ENCODE peak calls at places on chromosomes 11 and 22, in four cellular contexts. V is K562, T is HCT116, D is HepG2. Z is an unnamed sample.

GRCh38 chr22:23767673-23768548 is at the start of gene CHCHD10:
- DNase-seq in T (peak; percentile 60), V (peak; percentile 89), D (peak; percentile 75), Z (peak; percentile 18)

GRCh38 chr11:9092846-9093778 is 1.7 kb upstream of the SCUBE2 start:
- DNase-seq in V (no peak), T (no peak), D (no peak), Z (no peak)

GRCh38 chr11:32420937-32421532 is 14.3 kb downstream of the WT1 start:
- DNase-seq in T (no peak), V (peak; percentile 81), D (no peak), Z (no peak)

GRCh38 chr11:74037309-74037708 is 28.4 kb upstream of the UCP3 start:
- DNase-seq in T (peak; percentile 36), D (no peak), V (no peak), Z (no peak)

GRCh38 chr11:66188580-66188979 is 79.9 kb upstream of the RAB1B start:
- DNase-seq in T (no peak), D (no peak), V (peak; percentile 29), Z (no peak)

GRCh38 chr11:122706689-122707088 is 51.2 kb downstream of the UBASH3B start:
- DNase-seq in D (peak; percentile 77), T (no peak), V (no peak), Z (no peak)

GRCh38 chr11:20116825-20117224 is 43.5 kb downstream of the DBX1 start:
- DNase-seq in V (no peak), T (no peak), D (no peak), Z (no peak)

GRCh38 chr11:85423331-85423730 is 203.8 kb downstream of the DLG2 start:
- DNase-seq in T (no peak), D (no peak), V (no peak), Z (no peak)

GRCh38 chr22:21100149-21101032 is 54.6 kb downstream of the LRRC74B start:
- DNase-seq in V (no peak), D (no peak), T (no peak), Z (no peak)

GRCh38 chr22:41563051-41563711 is 2.4 kb downstream of the CSDC2 start:
- DNase-seq in D (peak; percentile 43), T (no peak), V (peak; percentile 55), Z (no peak)

GRCh38 chr11:14907411-14908213 is 15.6 kb upstream of the CYP2R1 start:
- DNase-seq in T (no peak), V (peak; percentile 62), D (peak; percentile 71), Z (no peak)

GRCh38 chr11:11246166-11246565 is 106.9 kb downstream of the CSNK2A3 start:
- DNase-seq in V (no peak), D (no peak), T (no peak), Z (no peak)

GRCh38 chr11:117498791-117499190 is 171.1 kb downstream of the CEP164 start:
- DNase-seq in V (no peak), D (no peak), T (no peak), Z (no peak)

GRCh38 chr11:102603091-102603490 is 22.0 kb downstream of the MMP20 start:
- DNase-seq in T (peak; percentile 92), D (peak; percentile 98), V (no peak), Z (no peak)

GRCh38 chr11:10625982-10626311 is 57.5 kb upstream of the LYVE1 start:
- DNase-seq in T (no peak), V (no peak), D (no peak), Z (no peak)

GRCh38 chr11:88315981-88316441 is 21.5 kb downstream of the CTSC start:
- DNase-seq in V (no peak), T (no peak), D (no peak), Z (no peak)

GRCh38 chr11:93727985-93728791 is 13.1 kb downstream of the TAF1D start:
- DNase-seq in V (no peak), T (no peak), D (no peak), Z (no peak)

GRCh38 chr22:39097098-39098020 is at the start of gene APOBEC3H:
- DNase-seq in T (peak; percentile 16), D (no peak), V (peak; percentile 43), Z (no peak)

GRCh38 chr22:20972014-20972797 is 5.2 kb downstream of the AIFM3 start:
- DNase-seq in V (peak; percentile 61), D (no peak), T (no peak), Z (no peak)

GRCh38 chr22:17552737-17553136 is 10.6 kb upstream of the SLC25A18 start:
- DNase-seq in T (no peak), V (no peak), D (no peak), Z (no peak)

GRCh38 chr22:17549655-17550054 is 13.6 kb upstream of the SLC25A18 start:
- DNase-seq in T (no peak), D (no peak), V (no peak), Z (no peak)

GRCh38 chr22:17548756-17549035 is 14.6 kb upstream of the SLC25A18 start:
- DNase-seq in V (no peak), D (no peak), T (no peak), Z (no peak)

GRCh38 chr22:17549183-17549582 is 14.1 kb upstream of the SLC25A18 start:
- DNase-seq in V (no peak), T (no peak), D (no peak), Z (no peak)

GRCh38 chr22:17547995-17548755 is 15.1 kb upstream of the SLC25A18 start:
- DNase-seq in D (no peak), V (peak; percentile 35), T (no peak), Z (no peak)
- TF ChIP-seq TCF7L2 in D (no peak), V (no peak), T (no peak), Z (no peak)

GRCh38 chr11:135008001-135008405 is 596.0 kb upstream of the B3GAT1 start:
- DNase-seq in V (no peak), T (no peak), D (no peak), Z (no peak)
- H3K4me1 ChIP-seq in V (no peaks in the 10 kb centered on the region), T (no peaks in the 10 kb centered on the region), D (no peaks in the 10 kb centered on the region), Z (no peaks in the 10 kb centered on the region)

GRCh38 chr22:30865656-30866055 is 102.9 kb downstream of the MORC2 start:
- DNase-seq in D (no peak), T (no peak), V (peak; percentile 1), Z (no peak)

GRCh38 chr22:30866216-30866615 is 102.4 kb downstream of the MORC2 start:
- DNase-seq in T (no peak), V (no peak), D (no peak), Z (no peak)

GRCh38 chr22:30868663-30869385 is 99.8 kb downstream of the MORC2 start:
- DNase-seq in D (no peak), V (no peak), T (no peak), Z (no peak)

GRCh38 chr22:30867746-30868662 is 100.6 kb downstream of the MORC2 start:
- DNase-seq in T (no peak), D (no peak), V (no peak), Z (no peak)

DNA sequence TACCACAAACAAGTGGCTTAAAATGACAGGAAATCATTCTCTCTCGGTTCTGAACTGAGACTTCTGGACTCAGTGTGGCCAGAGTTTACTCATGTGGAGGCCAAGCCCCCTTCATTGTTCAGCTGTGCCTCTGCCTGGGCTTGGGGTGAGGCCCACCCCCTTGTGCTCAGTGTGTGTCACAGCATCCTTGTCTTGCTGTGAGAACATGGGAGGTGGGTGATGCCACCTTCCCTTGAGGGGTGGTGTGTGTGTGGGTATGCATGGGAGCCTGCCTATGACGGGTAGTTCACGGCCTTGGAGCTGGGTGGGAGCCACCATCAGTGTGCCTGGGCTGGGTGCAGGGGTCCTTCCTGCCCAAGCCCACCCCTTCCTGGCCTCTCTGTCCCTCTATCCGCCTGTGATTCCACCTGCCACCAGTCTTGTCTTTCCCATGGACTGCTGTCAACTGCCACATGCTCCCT is 101.7 kb downstream of the MORC2 start:
- DNase-seq in D (peak; percentile 31), V (peak; percentile 26), T (no peak), Z (no peak)
- TF ChIP-seq TCF7L2 in D (no peak), V (no peak), T (no peak), Z (no peak)

GRCh38 chr22:45240137-45240809 is 421 bp downstream of the KIAA0930 start:
- DNase-seq in V (peak; percentile 30), T (no peak), D (no peak), Z (no peak)
- H3K4me1 ChIP-seq in V (no peaks in the 10 kb centered on the region), T (peaks cover 43% of the 10 kb centered on the region), D (peaks cover 76% of the 10 kb centered on the region), Z (peaks cover 3% of the 10 kb centered on the region)

GRCh38 chr11:107609384-107610218 is 18.7 kb downstream of the ELMOD1 start:
- DNase-seq in T (no peak), D (no peak), V (no peak), Z (no peak)
- TF ChIP-seq TCF7L2 in T (no peak), D (no peak), V (no peak), Z (no peak)

GRCh38 chr11:111301004-111301839 is 2.9 kb downstream of the POU2AF3 start:
- DNase-seq in T (no peak), D (no peak), V (no peak), Z (no peak)
- H3K4me1 ChIP-seq in T (no peaks in the 10 kb centered on the region), D (peaks cover 67% of the 10 kb centered on the region), V (no peaks in the 10 kb centered on the region), Z (no peaks in the 10 kb centered on the region)

DNA sequence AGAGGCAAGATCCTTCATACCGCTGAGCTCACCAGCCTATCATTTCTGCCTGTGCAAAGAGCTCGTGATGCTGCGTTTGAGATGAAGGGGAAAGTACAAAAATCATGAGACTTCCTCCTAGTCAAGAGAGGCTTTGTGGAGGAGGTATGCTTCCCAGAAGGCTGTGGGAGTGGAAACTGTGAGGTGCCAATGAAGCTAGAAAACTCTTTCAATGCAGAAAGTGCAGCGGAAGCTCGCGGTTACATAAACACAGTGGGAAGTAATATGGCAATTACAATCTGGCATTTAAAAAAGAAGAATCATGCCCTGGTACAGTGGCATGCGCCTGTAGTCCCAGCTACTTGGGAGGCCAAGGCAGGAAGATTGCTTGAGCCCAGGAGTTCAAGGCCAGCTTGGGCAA is 134.8 kb downstream of the EHF start:
- DNase-seq in D (no peak), T (no peak), V (no peak), Z (no peak)
- TF ChIP-seq TCF7L2 in D (no peak), T (no peak), V (no peak), Z (no peak)

GRCh38 chr11:106086850-106087249 is 9.4 kb downstream of the AASDHPPT start:
- DNase-seq in D (no peak), V (no peak), T (no peak), Z (no peak)

GRCh38 chr11:106076923-106077608 is at the start of gene KBTBD3:
- DNase-seq in D (peak; percentile 98), V (peak; percentile 89), T (peak; percentile 98), Z (peak; percentile 99)

GRCh38 chr11:106077609-106078517 is at the start of gene AASDHPPT:
- DNase-seq in V (peak; percentile 17), T (peak; percentile 12), D (peak; percentile 46), Z (peak; percentile 20)

GRCh38 chr11:106086135-106086534 is 8.7 kb downstream of the AASDHPPT start:
- DNase-seq in D (no peak), T (no peak), V (no peak), Z (no peak)

DNA sequence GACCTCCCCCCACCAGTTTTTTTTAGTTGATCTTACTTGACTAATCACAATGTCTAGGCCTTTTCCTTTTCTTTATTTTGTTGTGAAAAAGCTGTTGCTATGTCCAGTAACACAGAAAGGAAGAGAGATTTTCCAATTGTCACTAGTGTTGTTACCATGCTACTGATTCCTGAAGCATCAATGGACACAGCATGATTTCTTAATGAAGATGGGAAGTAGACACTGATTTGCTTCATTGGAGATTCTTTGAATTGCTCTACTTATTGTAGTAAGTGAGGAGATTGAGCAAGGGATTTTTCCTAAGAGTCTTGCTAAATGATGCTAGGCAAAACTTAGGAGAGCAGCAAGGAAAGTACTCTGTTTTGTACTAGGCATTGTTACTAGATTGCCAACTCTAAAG is 4.6 kb downstream of the AASDHPPT start:
- DNase-seq in D (no peak), V (no peak), T (no peak), Z (no peak)
- H3K4me1 ChIP-seq in D (peaks cover 41% of the 10 kb centered on the region), V (peaks cover 15% of the 10 kb centered on the region), T (peaks cover 4% of the 10 kb centered on the region), Z (peaks cover 14% of the 10 kb centered on the region)

GRCh38 chr11:12842933-12843636 is 166.0 kb upstream of the RASSF10 start:
- DNase-seq in D (no peak), V (peak; percentile 75), T (no peak), Z (no peak)
- TF ChIP-seq TCF7L2 in D (no peak), V (no peak), T (no peak), Z (no peak)

Z was measured in Panc1.